ENCODE peak calls at places on chromosome 12, in six cellular contexts. L is GM23338, S is left ventricle myocardium inferior, E is PC-3, U is dorsolateral prefrontal cortex, A is cardiac fibroblast. Y is an unnamed sample.

GRCh38 chr12:114221136-114221838 is 184.7 kb downstream of the TBX5 start:
- DNase-seq in L (no peak), S (peak; percentile 46), E (no peak), U (no peak), A (peak; percentile 62), Y (no peak)

GRCh38 chr12:52871291-52871961 is 22.6 kb upstream of the KRT78 start:
- DNase-seq in L (no peak), S (no peak), E (peak; percentile 91), U (no peak), A (peak; percentile 83), Y (peak; percentile 89)

GRCh38 chr12:32002848-32003493 is 43.8 kb downstream of the RESF1 start:
- DNase-seq in L (no peak), S (no peak), E (no peak), U (no peak), A (peak; percentile 72), Y (peak; percentile 66)

GRCh38 chr12:11675952-11676505 is 26.6 kb downstream of the ETV6 start:
- DNase-seq in L (no peak), S (no peak), E (no peak), U (no peak), A (no peak), Y (no peak)

GRCh38 chr12:115763982-115764621 is 513.4 kb downstream of the MED13L start:
- DNase-seq in L (no peak), S (no peak), E (peak; percentile 21), U (no peak), A (no peak), Y (no peak)

GRCh38 chr12:122454739-122455138 is 32.3 kb upstream of the CLIP1 start:
- DNase-seq in L (no peak), S (no peak), E (no peak), U (no peak), A (no peak), Y (no peak)

GRCh38 chr12:130686511-130686981 is 29.6 kb downstream of the RIMBP2 start:
- DNase-seq in L (no peak), S (no peak), E (no peak), U (peak; percentile 80), A (no peak), Y (no peak)

GRCh38 chr12:112175361-112176155 is 50.2 kb downstream of the TRAFD1 start:
- DNase-seq in L (no peak), S (no peak), E (no peak), U (no peak), A (no peak), Y (no peak)

GRCh38 chr12:13911756-13912554 is 69.4 kb downstream of the GRIN2B start:
- DNase-seq in L (no peak), S (no peak), E (no peak), U (no peak), A (no peak), Y (no peak)

DNA sequence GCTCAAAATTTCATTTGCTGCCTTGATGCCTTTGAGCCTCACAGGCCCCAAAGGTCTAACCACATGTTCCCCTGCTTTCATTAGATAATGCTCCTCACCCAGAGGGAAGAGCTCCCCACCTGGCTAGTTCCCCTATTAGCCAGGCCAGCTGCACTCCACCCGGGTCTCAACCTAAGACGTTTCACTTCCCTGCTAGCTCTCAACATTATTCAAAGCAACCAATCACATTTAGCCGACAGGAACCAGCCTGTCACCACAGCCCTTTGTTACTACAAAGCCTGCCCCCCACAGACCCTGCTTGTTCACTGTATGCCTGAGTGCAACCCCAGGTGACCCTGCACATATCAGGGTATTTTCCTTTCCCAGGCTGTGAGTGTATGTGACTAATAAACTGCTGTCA is 78.6 kb downstream of the SLC15A5 start:
- DNase-seq in L (peak; percentile 54), S (no peak), E (no peak), U (no peak), A (no peak), Y (no peak)
- TF ChIP-seq CTCF in L (no peak), S (no peak), E (no peak), U (no peak), A (no peak), Y (no peak)

DNA sequence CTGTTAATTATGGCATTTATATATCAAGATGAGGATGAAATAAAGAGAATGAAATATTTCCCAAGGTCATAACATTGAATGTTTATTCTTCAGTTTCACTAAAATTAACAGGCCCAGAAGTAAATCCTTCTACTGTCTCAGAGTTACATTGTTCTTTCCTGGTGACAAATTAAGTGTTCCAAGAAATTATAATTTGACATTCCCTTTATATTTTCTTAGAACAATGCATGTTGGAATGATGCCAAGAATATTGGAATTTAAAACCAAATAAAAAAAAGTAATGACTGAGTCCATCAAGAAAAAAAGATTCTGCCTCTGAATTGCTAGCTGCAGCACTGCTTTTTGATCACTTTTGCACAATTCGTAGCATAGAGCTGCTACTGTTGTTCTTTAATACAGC is 152.1 kb downstream of the METTL25 start:
- DNase-seq in L (no peak), S (no peak), E (no peak), U (no peak), A (no peak), Y (no peak)
- H3K4me3 ChIP-seq in L (no peak overlapping the region), S (no peak overlapping the region), E (no peak overlapping the region), U (no peak overlapping the region), A (no peak overlapping the region), Y (no peak overlapping the region)

DNA sequence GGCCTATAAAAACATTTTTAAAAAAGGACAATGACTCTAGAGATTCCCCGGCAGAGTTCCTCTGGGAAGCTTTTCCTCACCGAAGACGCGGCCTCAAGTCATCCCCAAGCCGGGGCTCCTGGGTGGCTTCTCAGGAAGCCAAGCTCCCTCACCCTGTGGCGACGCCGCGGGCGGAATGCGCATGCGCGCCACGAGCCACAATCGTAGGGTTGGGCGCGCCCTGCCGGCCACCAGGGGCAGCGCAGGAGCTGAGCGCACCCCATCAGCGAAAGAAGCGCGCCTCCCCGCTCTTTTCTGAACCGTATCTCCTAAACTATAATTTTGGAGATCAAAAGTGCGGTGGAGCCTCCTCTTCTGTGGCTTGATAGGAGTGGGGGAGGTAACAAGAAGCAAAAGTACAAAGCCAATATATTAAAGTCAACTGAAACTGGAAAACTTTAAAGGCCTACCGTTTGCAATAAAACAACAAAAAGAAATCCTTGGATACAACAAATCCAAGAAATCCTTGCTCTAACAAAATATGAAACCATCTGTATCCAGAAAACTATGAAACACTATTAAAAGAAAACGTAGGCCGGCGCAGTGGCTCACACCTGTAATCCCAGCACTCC is 17.4 kb upstream of the CHFR start:
- DNase-seq in L (peak; percentile 88), S (peak; percentile 83), E (peak; percentile 73), U (peak; percentile 66), A (peak; percentile 37), Y (peak; percentile 11)
- TF ChIP-seq CTCF in L (peak; percentile 93), S (peak; percentile 90), E (peak; percentile 80), U (peak; percentile 83), A (peak; percentile 82), Y (peak; percentile 23)

GRCh38 chr12:3150308-3150670 is 73.1 kb downstream of the TSPAN9 start:
- DNase-seq in L (no peak), S (no peak), E (no peak), U (no peak), A (no peak), Y (no peak)

GRCh38 chr12:3152892-3153291 is 75.7 kb downstream of the TSPAN9 start:
- DNase-seq in L (no peak), S (no peak), E (no peak), U (no peak), A (no peak), Y (no peak)

GRCh38 chr12:3149505-3150307 is 72.5 kb downstream of the TSPAN9 start:
- DNase-seq in L (no peak), S (no peak), E (no peak), U (no peak), A (no peak), Y (peak; percentile 21)

GRCh38 chr12:3152013-3152412 is 74.8 kb downstream of the TSPAN9 start:
- DNase-seq in L (peak; percentile 80), S (no peak), E (no peak), U (no peak), A (peak; percentile 61), Y (peak; percentile 84)

GRCh38 chr12:3150820-3151590 is 73.8 kb downstream of the TSPAN9 start:
- DNase-seq in L (peak; percentile 63), S (no peak), E (no peak), U (no peak), A (peak; percentile 68), Y (peak; percentile 80)
- H3K4me3 ChIP-seq in L (peak overlapping the region; percentile 23), S (peak overlapping the region; percentile 24), E (no peak overlapping the region), U (no peak overlapping the region), A (no peak overlapping the region), Y (peak overlapping the region; percentile 34)

GRCh38 chr12:49805409-49805808 is 22.8 kb downstream of the NCKAP5L start:
- DNase-seq in L (no peak), S (no peak), E (no peak), U (no peak), A (no peak), Y (no peak)
- TF ChIP-seq CTCF in L (no peak), S (no peak), E (no peak), U (no peak), A (no peak), Y (no peak)

Y was measured in AG10803.